ENCODE peak calls at places on chromosomes 2 and 18, in seven cellular contexts. B is HL-60, O is astrocyte, M is neural progenitor cell, Y is HCT116, N is PC-3, R is pancreas. X is an unnamed sample.

GRCh38 chr2:73290049-73290839 is 3.1 kb downstream of the EGR4 start:
- DNase-seq in B (peak; percentile 40), O (peak; percentile 27), M (peak; percentile 72), Y (no peak), N (peak; percentile 61), R (no peak), X (no peak)

GRCh38 chr18:56563568-56563967 is 74.8 kb downstream of the TXNL1 start:
- DNase-seq in B (no peak), O (no peak), M (peak; percentile 88), Y (peak; percentile 10), N (peak; percentile 4), R (no peak), X (no peak)

GRCh38 chr2:137937778-137938177 is 26.5 kb upstream of the HNMT start:
- DNase-seq in B (no peak), O (no peak), M (no peak), Y (no peak), N (no peak), R (no peak), X (no peak)

GRCh38 chr2:170695546-170695925 is 19.6 kb upstream of the SP5 start:
- DNase-seq in B (no peak), O (no peak), M (no peak), Y (no peak), N (no peak), R (no peak), X (no peak)

GRCh38 chr2:231050018-231050901 is 6.4 kb upstream of the PSMD1 start:
- DNase-seq in B (no peak), O (no peak), M (no peak), Y (no peak), N (no peak), R (peak; percentile 85), X (no peak)

GRCh38 chr2:27954771-27955384 is 64.3 kb downstream of the BABAM2 start:
- DNase-seq in B (peak; percentile 85), O (peak; percentile 100), M (no peak), Y (no peak), N (peak; percentile 94), R (peak; percentile 24), X (peak; percentile 69)

GRCh38 chr2:195602687-195603086 is 54.3 kb upstream of the SLC39A10 start:
- DNase-seq in B (no peak), O (no peak), M (no peak), Y (no peak), N (no peak), R (no peak), X (no peak)

GRCh38 chr2:167689444-167689843 is 558.0 kb downstream of the STK39 start:
- DNase-seq in B (no peak), O (no peak), M (peak; percentile 63), Y (peak; percentile 36), N (peak; percentile 28), R (no peak), X (no peak)

GRCh38 chr2:175750195-175750594 is 251.9 kb downstream of the LNPK start:
- DNase-seq in B (no peak), O (no peak), M (no peak), Y (no peak), N (no peak), R (no peak), X (no peak)

GRCh38 chr2:162915858-162916257 is 77.3 kb upstream of the KCNH7 start:
- DNase-seq in B (no peak), O (no peak), M (no peak), Y (no peak), N (no peak), R (no peak), X (no peak)

GRCh38 chr2:173652311-173652710 is 297.6 kb downstream of the CDCA7 start:
- DNase-seq in B (no peak), O (peak; percentile 98), M (no peak), Y (peak; percentile 85), N (peak; percentile 93), R (no peak), X (peak; percentile 84)

GRCh38 chr2:204722691-204723090 is 177.4 kb downstream of the PARD3B start:
- DNase-seq in B (no peak), O (no peak), M (no peak), Y (no peak), N (no peak), R (no peak), X (no peak)

GRCh38 chr2:47204691-47205090 is 49.6 kb upstream of the STPG4 start:
- DNase-seq in B (no peak), O (no peak), M (no peak), Y (no peak), N (no peak), R (no peak), X (no peak)

GRCh38 chr2:226030369-226031077 is 631.0 kb downstream of the NYAP2 start:
- DNase-seq in B (no peak), O (no peak), M (peak; percentile 91), Y (peak; percentile 47), N (no peak), R (no peak), X (peak; percentile 3)

GRCh38 chr2:6992821-6993228 is 75.6 kb downstream of the RNF144A start:
- DNase-seq in B (no peak), O (no peak), M (no peak), Y (no peak), N (no peak), R (no peak), X (no peak)

GRCh38 chr18:56276466-56276865 is 361.9 kb downstream of the TXNL1 start:
- DNase-seq in B (no peak), O (no peak), M (no peak), Y (no peak), N (peak; percentile 49), R (no peak), X (no peak)

GRCh38 chr18:79814373-79814772 is 16.6 kb downstream of the KCNG2 start:
- DNase-seq in B (no peak), O (no peak), M (no peak), Y (no peak), N (no peak), R (no peak), X (no peak)

GRCh38 chr2:107627164-107627563 is 199.5 kb upstream of the RGPD4 start:
- DNase-seq in B (no peak), O (no peak), M (no peak), Y (no peak), N (peak; percentile 56), R (no peak), X (no peak)

GRCh38 chr2:121255363-121255762 is 29.6 kb downstream of the TFCP2L1 start:
- DNase-seq in B (no peak), O (no peak), M (no peak), Y (no peak), N (no peak), R (no peak), X (no peak)

GRCh38 chr2:229265727-229266126 is 5.4 kb downstream of the PID1 start:
- DNase-seq in B (no peak), O (no peak), M (no peak), Y (no peak), N (no peak), R (no peak), X (no peak)

GRCh38 chr18:78634061-78634696 is 345.4 kb upstream of the SALL3 start:
- DNase-seq in B (no peak), O (no peak), M (no peak), Y (no peak), N (no peak), R (no peak), X (no peak)

GRCh38 chr2:26613241-26614204 is 27.6 kb downstream of the CIB4 start:
- DNase-seq in B (no peak), O (no peak), M (peak; percentile 73), Y (no peak), N (no peak), R (no peak), X (no peak)

GRCh38 chr18:48656582-48656981 is 117.8 kb downstream of the CTIF start:
- DNase-seq in B (no peak), O (peak; percentile 14), M (peak; percentile 42), Y (no peak), N (no peak), R (no peak), X (no peak)

GRCh38 chr18:389658-390357 is 110.7 kb downstream of the COLEC12 start:
- DNase-seq in B (no peak), O (peak; percentile 83), M (no peak), Y (no peak), N (no peak), R (no peak), X (no peak)
- TF ChIP-seq CTCF in B (no peak), O (peak; percentile 20), M (no peak), Y (peak; percentile 22), N (peak; percentile 20), R (no peak), X (no peak)

GRCh38 chr18:23115683-23116096 is 19.6 kb upstream of the CABLES1 start:
- DNase-seq in B (no peak), O (peak; percentile 98), M (no peak), Y (peak; percentile 54), N (peak; percentile 99), R (no peak), X (peak; percentile 28)
- H3K27ac ChIP-seq in B (no peak overlapping the region), O (peak overlapping the region; percentile 41), M (no peak overlapping the region), Y (no peak overlapping the region), N (peak overlapping the region; percentile 95), R (peak overlapping the region; percentile 43), X (no peak overlapping the region)

DNA sequence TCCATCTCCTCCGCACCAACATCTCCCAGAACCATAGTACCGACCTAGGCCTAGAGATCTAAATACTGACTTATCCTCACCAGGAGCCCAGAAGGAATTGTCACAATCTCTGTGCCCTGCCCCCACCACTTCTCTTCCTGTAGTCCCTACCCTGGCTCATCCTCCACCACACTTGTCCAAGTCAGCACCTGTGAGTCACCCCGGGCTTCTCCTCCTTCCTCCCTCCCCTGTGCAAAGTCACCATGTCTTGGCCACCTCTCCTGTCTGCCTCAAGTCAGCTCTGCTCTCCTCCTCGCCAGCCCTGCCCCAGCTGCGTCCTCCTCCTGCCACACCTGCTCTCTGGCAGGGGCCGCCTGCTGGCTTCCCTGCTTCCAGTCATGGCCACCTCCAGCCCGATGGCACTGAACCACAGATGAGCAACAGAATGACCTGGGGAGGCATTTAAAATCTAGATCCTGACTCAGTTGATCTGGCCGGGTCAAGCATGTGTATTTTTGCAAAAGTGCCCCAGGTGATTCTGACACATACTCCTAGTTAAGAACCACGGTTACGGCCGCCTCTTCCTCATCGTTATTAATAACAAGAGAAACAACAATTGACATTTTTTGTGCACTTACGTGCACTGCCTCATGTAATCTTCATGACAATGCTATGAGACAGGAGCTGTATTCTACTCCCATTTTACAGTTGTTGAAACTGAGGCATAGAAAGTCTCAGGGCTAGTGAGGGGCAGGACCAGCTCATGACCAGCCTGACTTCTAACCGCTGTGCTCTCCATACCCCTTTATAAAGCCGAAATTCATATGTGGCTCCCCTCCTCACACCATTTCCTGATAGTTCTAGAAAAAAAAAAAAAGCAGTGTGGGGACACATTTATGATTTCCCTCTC is 36.1 kb upstream of the ASPRV1 start:
- DNase-seq in B (peak; percentile 67), O (peak; percentile 31), M (no peak), Y (peak; percentile 57), N (peak; percentile 94), R (no peak), X (peak; percentile 81)
- TF ChIP-seq CTCF in B (no peak), O (no peak), M (no peak), Y (no peak), N (peak; percentile 25), R (no peak), X (no peak)

GRCh38 chr2:96546797-96547196 is 10.2 kb downstream of the ARID5A start:
- DNase-seq in B (no peak), O (no peak), M (no peak), Y (no peak), N (no peak), R (no peak), X (no peak)
- H3K27ac ChIP-seq in B (no peak overlapping the region), O (no peak overlapping the region), M (no peak overlapping the region), Y (no peak overlapping the region), N (no peak overlapping the region), R (no peak overlapping the region), X (no peak overlapping the region)